ENCODE peak calls at places on chromosomes 16 and 17, in six cellular contexts. G, E, B, N, I and U are unnamed samples.

GRCh38 chr16:47057631-47057996 is 84.1 kb upstream of the DNAJA2 start:
- DNase-seq in G (no peak), E (no peak), B (no peak), N (no peak), I (peak), U (peak)

GRCh38 chr17:60067871-60068270 is 10.8 kb downstream of the HEATR6 start:
- DNase-seq in G (no peak), E (no peak), B (no peak), N (no peak), I (no peak), U (no peak)

GRCh38 chr16:4664538-4665418 is 28.6 kb upstream of the NUDT16L1 start:
- DNase-seq in G (peak), E (no peak), B (no peak), N (no peak), I (no peak), U (no peak)

GRCh38 chr17:82457071-82457789 is 1.3 kb upstream of the NARF start:
- DNase-seq in G (no peak), E (no peak), B (no peak), N (peak), I (no peak), U (no peak)

GRCh38 chr16:59290718-59291117 is 556.6 kb upstream of the GOT2 start:
- DNase-seq in G (no peak), E (no peak), B (no peak), N (no peak), I (no peak), U (no peak)

GRCh38 chr16:50467943-50468748 is 80.0 kb upstream of the NKD1 start:
- DNase-seq in G (no peak), E (no peak), B (no peak), N (no peak), I (peak), U (no peak)

GRCh38 chr17:72370819-72371218 is 250.0 kb downstream of the SOX9 start:
- DNase-seq in G (no peak), E (peak), B (no peak), N (no peak), I (no peak), U (no peak)

GRCh38 chr16:70430667-70431536 is 8.0 kb downstream of the ST3GAL2 start:
- DNase-seq in G (no peak), E (no peak), B (no peak), N (no peak), I (no peak), U (no peak)

GRCh38 chr16:9447699-9448098 is 356.3 kb downstream of the HAPSTR1 start:
- DNase-seq in G (no peak), E (no peak), B (no peak), N (no peak), I (no peak), U (no peak)

GRCh38 chr17:32723310-32723955 is 153.5 kb downstream of the MYO1D start:
- DNase-seq in G (no peak), E (no peak), B (no peak), N (no peak), I (no peak), U (no peak)

GRCh38 chr17:2542456-2542855 is 30.8 kb upstream of the METTL16 start:
- DNase-seq in G (no peak), E (no peak), B (no peak), N (no peak), I (no peak), U (no peak)

GRCh38 chr17:17362531-17362930 is 59.4 kb downstream of the NT5M start:
- DNase-seq in G (no peak), E (no peak), B (no peak), N (no peak), I (peak), U (no peak)

GRCh38 chr17:77727216-77727615 is 231.3 kb upstream of the TNRC6C start:
- DNase-seq in G (no peak), E (no peak), B (no peak), N (no peak), I (no peak), U (no peak)

GRCh38 chr16:17666293-17666692 is 195.5 kb upstream of the XYLT1 start:
- DNase-seq in G (no peak), E (no peak), B (no peak), N (no peak), I (no peak), U (no peak)

GRCh38 chr17:79670537-79671386 is 59.9 kb upstream of the RBFOX3 start:
- DNase-seq in G (no peak), E (no peak), B (no peak), N (no peak), I (no peak), U (no peak)

GRCh38 chr17:76032780-76033108 is 5.6 kb upstream of the EVPL start:
- DNase-seq in G (no peak), E (no peak), B (no peak), N (no peak), I (no peak), U (no peak)

GRCh38 chr17:65388911-65389310 is 172.5 kb downstream of the AXIN2 start:
- DNase-seq in G (no peak), E (peak), B (no peak), N (no peak), I (no peak), U (no peak)

GRCh38 chr17:6797718-6798351 is 21.8 kb downstream of the FBXO39 start:
- DNase-seq in G (no peak), E (peak), B (no peak), N (no peak), I (no peak), U (no peak)

GRCh38 chr17:46788796-46789195 is 29.7 kb downstream of the WNT3 start:
- DNase-seq in G (no peak), E (no peak), B (no peak), N (no peak), I (no peak), U (no peak)

GRCh38 chr16:3066440-3066748 is 954 bp downstream of the IL32 start:
- DNase-seq in G (no peak), E (no peak), B (no peak), N (no peak), I (no peak), U (no peak)

GRCh38 chr16:72552675-72553074 is 380.7 kb upstream of the PMFBP1 start:
- DNase-seq in G (no peak), E (no peak), B (no peak), N (no peak), I (no peak), U (no peak)

GRCh38 chr17:83089322-83090156 is 10.1 kb downstream of the METRNL start:
- DNase-seq in G (no peak), E (no peak), B (no peak), N (no peak), I (no peak), U (no peak)

GRCh38 chr16:85523602-85524364 is 89.3 kb upstream of the GSE1 start:
- DNase-seq in G (no peak), E (peak), B (no peak), N (no peak), I (no peak), U (no peak)

GRCh38 chr16:15803608-15804007 is 53.2 kb downstream of the MYH11 start:
- DNase-seq in G (no peak), E (no peak), B (no peak), N (no peak), I (no peak), U (no peak)

GRCh38 chr17:50681260-50682200 is 26.2 kb downstream of the ANKRD40 start:
- DNase-seq in G (no peak), E (peak), B (no peak), N (no peak), I (no peak), U (no peak)

GRCh38 chr17:2982854-2983636 is 80.4 kb downstream of the OR1D5 start:
- DNase-seq in G (no peak), E (peak), B (no peak), N (peak), I (peak), U (no peak)

GRCh38 chr16:69820926-69821541 is 58.9 kb downstream of the WWP2 start:
- DNase-seq in G (no peak), E (peak), B (no peak), N (no peak), I (no peak), U (peak)

GRCh38 chr16:89890200-89890599 is 16.8 kb downstream of the TCF25 start:
- DNase-seq in G (peak), E (no peak), B (no peak), N (no peak), I (no peak), U (no peak)

GRCh38 chr17:6046431-6046830 is 23.7 kb upstream of the WSCD1 start:
- DNase-seq in G (no peak), E (no peak), B (no peak), N (peak), I (no peak), U (no peak)

GRCh38 chr16:70573451-70574121 is 50.0 kb downstream of the SF3B3 start:
- DNase-seq in G (no peak), E (peak), B (no peak), N (peak), I (no peak), U (peak)

GRCh38 chr17:80035937-80036714 is at the start of gene CCDC40:
- DNase-seq in G (peak), E (peak), B (peak), N (peak), I (peak), U (no peak)